ENCODE peak calls at places on chromosomes 13 and 19, in eight cellular contexts. L is Karpas-422, C is ovary, O is Calu3, F is NAMALWA, S is NCI-H2107, M is astrocyte of the hippocampus, Q is T-cell. B is an unnamed sample.

GRCh38 chr13:27334774-27335490 is 64.3 kb downstream of the RASL11A start:
- DNase-seq in L (no peak), C (no peak), O (no peak), F (no peak), S (peak), M (no peak), Q (no peak), B (no peak)

GRCh38 chr19:3652422-3652821 is 25.8 kb upstream of the CACTIN start:
- DNase-seq in L (no peak), C (no peak), O (no peak), F (no peak), S (no peak), M (no peak), Q (no peak), B (no peak)

GRCh38 chr13:108963276-108963810 is 333.9 kb downstream of the MYO16 start:
- DNase-seq in L (no peak), C (no peak), O (no peak), F (no peak), S (no peak), M (no peak), Q (no peak), B (no peak)

GRCh38 chr13:41696163-41697003 is 239.0 kb downstream of the RGCC start:
- DNase-seq in L (no peak), C (no peak), O (no peak), F (peak), S (no peak), M (peak), Q (no peak), B (no peak)

GRCh38 chr13:77112961-77113360 is 86.0 kb upstream of the FBXL3 start:
- DNase-seq in L (no peak), C (no peak), O (no peak), F (no peak), S (no peak), M (no peak), Q (no peak), B (no peak)

GRCh38 chr13:110713981-110714797 is 689 bp downstream of the ING1 start:
- DNase-seq in L (peak), C (peak), O (no peak), F (peak), S (no peak), M (peak), Q (peak), B (no peak)

GRCh38 chr13:73367886-73368285 is 309.1 kb downstream of the KLF5 start:
- DNase-seq in L (no peak), C (no peak), O (no peak), F (no peak), S (no peak), M (no peak), Q (no peak), B (no peak)

GRCh38 chr13:74288361-74288911 is 154.2 kb upstream of the KLF12 start:
- DNase-seq in L (peak), C (no peak), O (peak), F (peak), S (no peak), M (peak), Q (no peak), B (no peak)

GRCh38 chr19:4108767-4109625 is 14.9 kb downstream of the MAP2K2 start:
- DNase-seq in L (no peak), C (no peak), O (no peak), F (no peak), S (no peak), M (no peak), Q (peak), B (peak)

GRCh38 chr19:30106417-30107095 is 164.5 kb downstream of the URI1 start:
- DNase-seq in L (no peak), C (no peak), O (no peak), F (no peak), S (no peak), M (no peak), Q (no peak), B (no peak)

GRCh38 chr13:67136157-67136556 is 94.0 kb downstream of the PCDH9 start:
- DNase-seq in L (no peak), C (no peak), O (no peak), F (no peak), S (no peak), M (no peak), Q (no peak), B (no peak)

GRCh38 chr13:114130708-114131580 is 1.5 kb downstream of the RASA3 start:
- DNase-seq in L (peak), C (no peak), O (no peak), F (peak), S (peak), M (peak), Q (peak), B (peak)

GRCh38 chr19:43699506-43700367 is 16.1 kb upstream of the IRGC start:
- DNase-seq in L (no peak), C (peak), O (no peak), F (no peak), S (no peak), M (peak), Q (no peak), B (no peak)

GRCh38 chr19:53977991-53978731 is 13.3 kb upstream of the CACNG6 start:
- DNase-seq in L (no peak), C (no peak), O (no peak), F (peak), S (no peak), M (peak), Q (peak), B (peak)

GRCh38 chr13:113996081-113996911 is 22.4 kb upstream of the C13orf46 start:
- DNase-seq in L (no peak), C (no peak), O (no peak), F (no peak), S (no peak), M (no peak), Q (no peak), B (no peak)

GRCh38 chr13:20776751-20777150 is 3.0 kb upstream of the EEF1AKMT1 start:
- DNase-seq in L (no peak), C (no peak), O (no peak), F (peak), S (no peak), M (no peak), Q (no peak), B (no peak)

GRCh38 chr13:99307247-99307646 is at the start of gene GPR183:
- DNase-seq in L (no peak), C (no peak), O (no peak), F (peak), S (no peak), M (peak), Q (no peak), B (peak)

GRCh38 chr19:48967346-48968178 is 2.5 kb downstream of the FTL start:
- DNase-seq in L (peak), C (no peak), O (no peak), F (peak), S (no peak), M (peak), Q (no peak), B (no peak)

GRCh38 chr13:113741101-113741731 is 17.8 kb upstream of the TMEM255B start:
- DNase-seq in L (no peak), C (no peak), O (no peak), F (no peak), S (peak), M (peak), Q (no peak), B (peak)

GRCh38 chr13:34587586-34587985 is 354.5 kb upstream of the NBEA start:
- DNase-seq in L (no peak), C (no peak), O (no peak), F (no peak), S (no peak), M (peak), Q (no peak), B (no peak)

GRCh38 chr13:113428871-113429607 is 24.2 kb downstream of the ADPRHL1 start:
- DNase-seq in L (no peak), C (no peak), O (no peak), F (no peak), S (no peak), M (no peak), Q (no peak), B (no peak)

GRCh38 chr19:8144273-8144672 is 5.1 kb downstream of the FBN3 start:
- DNase-seq in L (no peak), C (no peak), O (no peak), F (no peak), S (no peak), M (no peak), Q (no peak), B (no peak)

GRCh38 chr19:30790048-30790680 is 418.0 kb downstream of the ZNF536 start:
- DNase-seq in L (no peak), C (no peak), O (no peak), F (no peak), S (no peak), M (no peak), Q (no peak), B (no peak)

GRCh38 chr19:55087542-55087935 is 11.9 kb downstream of the EPS8L1 start:
- DNase-seq in L (no peak), C (no peak), O (no peak), F (no peak), S (no peak), M (peak), Q (no peak), B (no peak)

GRCh38 chr19:5170329-5170745 is 170.3 kb downstream of the PTPRS start:
- DNase-seq in L (peak), C (no peak), O (peak), F (peak), S (no peak), M (no peak), Q (peak), B (no peak)

GRCh38 chr13:106297283-106297682 is 238.2 kb downstream of the EFNB2 start:
- DNase-seq in L (no peak), C (no peak), O (no peak), F (no peak), S (no peak), M (no peak), Q (no peak), B (no peak)

B was measured in GDM1.